ENCODE peak calls at places on chromosome 2, in nine cellular contexts. One of them, this sample, is unnamed.

GRCh38 chr2:85308951-85309555 is 18.7 kb downstream of the TGOLN2 start:
- DNase-seq in Calu3: peak
- DNase-seq in endothelial cell: no peak
- DNase-seq in NCI-H524: peak
- DNase-seq in activated T-cell treated with anti-CD3 and anti-CD28 coated beads, Interleukin-2, amount 50 U/mL, for 48 hours: no peak
- DNase-seq in SW 1271: no peak
- DNase-seq in germinal center: no peak
- DNase-seq in thyroid gland: peak
- DNase-seq in stimulated activated CD4-positive, alpha-beta T cell treated with anti-CD3 and anti-CD28 coated beads, Interleukin-1b, Interleukin-23, amount 100 ng/mL, for 1 hour: no peak
- DNase-seq in this sample: peak

GRCh38 chr2:238930216-238930615 is 82.3 kb downstream of the TWIST2 start:
- DNase-seq in NCI-H524: no peak
- DNase-seq in stimulated activated CD4-positive, alpha-beta T cell treated with anti-CD3 and anti-CD28 coated beads, Interleukin-1b, Interleukin-23, amount 100 ng/mL, for 1 hour: no peak
- DNase-seq in thyroid gland: no peak
- DNase-seq in Calu3: no peak
- DNase-seq in endothelial cell: no peak
- DNase-seq in germinal center: no peak
- DNase-seq in activated T-cell treated with anti-CD3 and anti-CD28 coated beads, Interleukin-2, amount 50 U/mL, for 48 hours: no peak
- DNase-seq in SW 1271: no peak
- DNase-seq in this sample: no peak

GRCh38 chr2:100017633-100018032 is 124.8 kb downstream of the AFF3 start:
- DNase-seq in stimulated activated CD4-positive, alpha-beta T cell treated with anti-CD3 and anti-CD28 coated beads, Interleukin-1b, Interleukin-23, amount 100 ng/mL, for 1 hour: no peak
- DNase-seq in NCI-H524: no peak
- DNase-seq in activated T-cell treated with anti-CD3 and anti-CD28 coated beads, Interleukin-2, amount 50 U/mL, for 48 hours: no peak
- DNase-seq in germinal center: no peak
- DNase-seq in SW 1271: no peak
- DNase-seq in thyroid gland: no peak
- DNase-seq in Calu3: no peak
- DNase-seq in endothelial cell: no peak
- DNase-seq in this sample: no peak

GRCh38 chr2:9772999-9773904 is 70.0 kb upstream of the TAF1B start:
- DNase-seq in germinal center: no peak
- DNase-seq in NCI-H524: peak
- DNase-seq in SW 1271: no peak
- DNase-seq in thyroid gland: no peak
- DNase-seq in Calu3: no peak
- DNase-seq in activated T-cell treated with anti-CD3 and anti-CD28 coated beads, Interleukin-2, amount 50 U/mL, for 48 hours: no peak
- DNase-seq in endothelial cell: no peak
- DNase-seq in stimulated activated CD4-positive, alpha-beta T cell treated with anti-CD3 and anti-CD28 coated beads, Interleukin-1b, Interleukin-23, amount 100 ng/mL, for 1 hour: no peak
- DNase-seq in this sample: no peak

GRCh38 chr2:84732897-84733778 is 147.7 kb downstream of the TRABD2A start:
- DNase-seq in SW 1271: no peak
- DNase-seq in stimulated activated CD4-positive, alpha-beta T cell treated with anti-CD3 and anti-CD28 coated beads, Interleukin-1b, Interleukin-23, amount 100 ng/mL, for 1 hour: no peak
- DNase-seq in NCI-H524: no peak
- DNase-seq in germinal center: no peak
- DNase-seq in Calu3: no peak
- DNase-seq in thyroid gland: no peak
- DNase-seq in endothelial cell: no peak
- DNase-seq in activated T-cell treated with anti-CD3 and anti-CD28 coated beads, Interleukin-2, amount 50 U/mL, for 48 hours: no peak
- DNase-seq in this sample: no peak

GRCh38 chr2:197486175-197486574 is 13.5 kb downstream of the HSPD1 start:
- DNase-seq in activated T-cell treated with anti-CD3 and anti-CD28 coated beads, Interleukin-2, amount 50 U/mL, for 48 hours: no peak
- DNase-seq in NCI-H524: no peak
- DNase-seq in thyroid gland: no peak
- DNase-seq in SW 1271: no peak
- DNase-seq in Calu3: no peak
- DNase-seq in germinal center: no peak
- DNase-seq in endothelial cell: no peak
- DNase-seq in stimulated activated CD4-positive, alpha-beta T cell treated with anti-CD3 and anti-CD28 coated beads, Interleukin-1b, Interleukin-23, amount 100 ng/mL, for 1 hour: no peak
- DNase-seq in this sample: no peak

GRCh38 chr2:189613650-189614420 is 33.2 kb upstream of the SLC40A1 start:
- DNase-seq in NCI-H524: peak
- DNase-seq in germinal center: no peak
- DNase-seq in stimulated activated CD4-positive, alpha-beta T cell treated with anti-CD3 and anti-CD28 coated beads, Interleukin-1b, Interleukin-23, amount 100 ng/mL, for 1 hour: no peak
- DNase-seq in SW 1271: no peak
- DNase-seq in activated T-cell treated with anti-CD3 and anti-CD28 coated beads, Interleukin-2, amount 50 U/mL, for 48 hours: no peak
- DNase-seq in Calu3: no peak
- DNase-seq in thyroid gland: peak
- DNase-seq in endothelial cell: peak
- DNase-seq in this sample: no peak

GRCh38 chr2:460861-461260 is 173.0 kb upstream of the ALKAL2 start:
- DNase-seq in activated T-cell treated with anti-CD3 and anti-CD28 coated beads, Interleukin-2, amount 50 U/mL, for 48 hours: peak
- DNase-seq in endothelial cell: no peak
- DNase-seq in thyroid gland: no peak
- DNase-seq in Calu3: no peak
- DNase-seq in SW 1271: no peak
- DNase-seq in stimulated activated CD4-positive, alpha-beta T cell treated with anti-CD3 and anti-CD28 coated beads, Interleukin-1b, Interleukin-23, amount 100 ng/mL, for 1 hour: no peak
- DNase-seq in NCI-H524: no peak
- DNase-seq in germinal center: no peak
- DNase-seq in this sample: no peak

GRCh38 chr2:241808051-241808450 is 942 bp upstream of the NEU4 start:
- DNase-seq in germinal center: no peak
- DNase-seq in activated T-cell treated with anti-CD3 and anti-CD28 coated beads, Interleukin-2, amount 50 U/mL, for 48 hours: no peak
- DNase-seq in SW 1271: no peak
- DNase-seq in thyroid gland: peak
- DNase-seq in Calu3: no peak
- DNase-seq in endothelial cell: peak
- DNase-seq in NCI-H524: no peak
- DNase-seq in stimulated activated CD4-positive, alpha-beta T cell treated with anti-CD3 and anti-CD28 coated beads, Interleukin-1b, Interleukin-23, amount 100 ng/mL, for 1 hour: no peak
- DNase-seq in this sample: no peak

GRCh38 chr2:46612675-46613074 is 133.3 kb downstream of the TMEM247 start:
- DNase-seq in Calu3: no peak
- DNase-seq in activated T-cell treated with anti-CD3 and anti-CD28 coated beads, Interleukin-2, amount 50 U/mL, for 48 hours: no peak
- DNase-seq in stimulated activated CD4-positive, alpha-beta T cell treated with anti-CD3 and anti-CD28 coated beads, Interleukin-1b, Interleukin-23, amount 100 ng/mL, for 1 hour: no peak
- DNase-seq in germinal center: no peak
- DNase-seq in endothelial cell: no peak
- DNase-seq in thyroid gland: no peak
- DNase-seq in NCI-H524: no peak
- DNase-seq in SW 1271: no peak
- DNase-seq in this sample: no peak

GRCh38 chr2:45882707-45883106 is 231.2 kb downstream of the PRKCE start:
- DNase-seq in endothelial cell: no peak
- DNase-seq in Calu3: no peak
- DNase-seq in SW 1271: no peak
- DNase-seq in NCI-H524: peak
- DNase-seq in stimulated activated CD4-positive, alpha-beta T cell treated with anti-CD3 and anti-CD28 coated beads, Interleukin-1b, Interleukin-23, amount 100 ng/mL, for 1 hour: no peak
- DNase-seq in thyroid gland: no peak
- DNase-seq in germinal center: no peak
- DNase-seq in activated T-cell treated with anti-CD3 and anti-CD28 coated beads, Interleukin-2, amount 50 U/mL, for 48 hours: no peak
- DNase-seq in this sample: no peak

GRCh38 chr2:109497447-109497846 is 116.3 kb downstream of the SEPTIN10 start:
- DNase-seq in thyroid gland: no peak
- DNase-seq in endothelial cell: no peak
- DNase-seq in germinal center: no peak
- DNase-seq in Calu3: no peak
- DNase-seq in stimulated activated CD4-positive, alpha-beta T cell treated with anti-CD3 and anti-CD28 coated beads, Interleukin-1b, Interleukin-23, amount 100 ng/mL, for 1 hour: no peak
- DNase-seq in NCI-H524: peak
- DNase-seq in activated T-cell treated with anti-CD3 and anti-CD28 coated beads, Interleukin-2, amount 50 U/mL, for 48 hours: no peak
- DNase-seq in SW 1271: no peak
- DNase-seq in this sample: no peak

GRCh38 chr2:47485751-47486300 is 82.9 kb downstream of the MSH2 start:
- DNase-seq in germinal center: no peak
- DNase-seq in NCI-H524: no peak
- DNase-seq in activated T-cell treated with anti-CD3 and anti-CD28 coated beads, Interleukin-2, amount 50 U/mL, for 48 hours: no peak
- DNase-seq in thyroid gland: no peak
- DNase-seq in endothelial cell: no peak
- DNase-seq in SW 1271: no peak
- DNase-seq in stimulated activated CD4-positive, alpha-beta T cell treated with anti-CD3 and anti-CD28 coated beads, Interleukin-1b, Interleukin-23, amount 100 ng/mL, for 1 hour: no peak
- DNase-seq in Calu3: no peak
- DNase-seq in this sample: no peak

GRCh38 chr2:79723830-79724229 is 211.0 kb downstream of the CTNNA2 start:
- DNase-seq in endothelial cell: no peak
- DNase-seq in NCI-H524: no peak
- DNase-seq in germinal center: no peak
- DNase-seq in Calu3: no peak
- DNase-seq in SW 1271: peak
- DNase-seq in activated T-cell treated with anti-CD3 and anti-CD28 coated beads, Interleukin-2, amount 50 U/mL, for 48 hours: no peak
- DNase-seq in thyroid gland: no peak
- DNase-seq in stimulated activated CD4-positive, alpha-beta T cell treated with anti-CD3 and anti-CD28 coated beads, Interleukin-1b, Interleukin-23, amount 100 ng/mL, for 1 hour: no peak
- DNase-seq in this sample: no peak

GRCh38 chr2:46794693-46795317 is 120.8 kb downstream of the MCFD2 start:
- DNase-seq in activated T-cell treated with anti-CD3 and anti-CD28 coated beads, Interleukin-2, amount 50 U/mL, for 48 hours: no peak
- DNase-seq in stimulated activated CD4-positive, alpha-beta T cell treated with anti-CD3 and anti-CD28 coated beads, Interleukin-1b, Interleukin-23, amount 100 ng/mL, for 1 hour: no peak
- DNase-seq in germinal center: no peak
- DNase-seq in thyroid gland: no peak
- DNase-seq in SW 1271: no peak
- DNase-seq in NCI-H524: no peak
- DNase-seq in Calu3: no peak
- DNase-seq in endothelial cell: no peak
- DNase-seq in this sample: no peak

GRCh38 chr2:152552868-152553267 is 164.4 kb downstream of the PRPF40A start:
- DNase-seq in thyroid gland: no peak
- DNase-seq in endothelial cell: no peak
- DNase-seq in germinal center: no peak
- DNase-seq in activated T-cell treated with anti-CD3 and anti-CD28 coated beads, Interleukin-2, amount 50 U/mL, for 48 hours: no peak
- DNase-seq in NCI-H524: no peak
- DNase-seq in SW 1271: no peak
- DNase-seq in stimulated activated CD4-positive, alpha-beta T cell treated with anti-CD3 and anti-CD28 coated beads, Interleukin-1b, Interleukin-23, amount 100 ng/mL, for 1 hour: no peak
- DNase-seq in Calu3: no peak
- DNase-seq in this sample: no peak

GRCh38 chr2:16140771-16141640 is 200.7 kb downstream of the MYCN start:
- DNase-seq in SW 1271: no peak
- DNase-seq in activated T-cell treated with anti-CD3 and anti-CD28 coated beads, Interleukin-2, amount 50 U/mL, for 48 hours: no peak
- DNase-seq in NCI-H524: no peak
- DNase-seq in germinal center: no peak
- DNase-seq in endothelial cell: no peak
- DNase-seq in stimulated activated CD4-positive, alpha-beta T cell treated with anti-CD3 and anti-CD28 coated beads, Interleukin-1b, Interleukin-23, amount 100 ng/mL, for 1 hour: no peak
- DNase-seq in Calu3: no peak
- DNase-seq in thyroid gland: no peak
- DNase-seq in this sample: no peak

GRCh38 chr2:235642446-235643107 is 148.7 kb downstream of the AGAP1 start:
- DNase-seq in stimulated activated CD4-positive, alpha-beta T cell treated with anti-CD3 and anti-CD28 coated beads, Interleukin-1b, Interleukin-23, amount 100 ng/mL, for 1 hour: no peak
- DNase-seq in endothelial cell: no peak
- DNase-seq in SW 1271: no peak
- DNase-seq in germinal center: no peak
- DNase-seq in thyroid gland: no peak
- DNase-seq in Calu3: no peak
- DNase-seq in NCI-H524: peak
- DNase-seq in activated T-cell treated with anti-CD3 and anti-CD28 coated beads, Interleukin-2, amount 50 U/mL, for 48 hours: no peak
- DNase-seq in this sample: no peak

GRCh38 chr2:15894459-15895144 is 45.7 kb upstream of the MYCN start:
- DNase-seq in endothelial cell: no peak
- DNase-seq in germinal center: no peak
- DNase-seq in NCI-H524: no peak
- DNase-seq in thyroid gland: no peak
- DNase-seq in SW 1271: no peak
- DNase-seq in stimulated activated CD4-positive, alpha-beta T cell treated with anti-CD3 and anti-CD28 coated beads, Interleukin-1b, Interleukin-23, amount 100 ng/mL, for 1 hour: no peak
- DNase-seq in activated T-cell treated with anti-CD3 and anti-CD28 coated beads, Interleukin-2, amount 50 U/mL, for 48 hours: no peak
- DNase-seq in Calu3: no peak
- DNase-seq in this sample: no peak

GRCh38 chr2:108449410-108450200 is 599 bp downstream of the GCC2 start:
- DNase-seq in germinal center: peak
- DNase-seq in NCI-H524: peak
- DNase-seq in SW 1271: peak
- DNase-seq in stimulated activated CD4-positive, alpha-beta T cell treated with anti-CD3 and anti-CD28 coated beads, Interleukin-1b, Interleukin-23, amount 100 ng/mL, for 1 hour: peak
- DNase-seq in Calu3: peak
- DNase-seq in activated T-cell treated with anti-CD3 and anti-CD28 coated beads, Interleukin-2, amount 50 U/mL, for 48 hours: no peak
- DNase-seq in endothelial cell: no peak
- DNase-seq in thyroid gland: peak
- DNase-seq in this sample: no peak

GRCh38 chr2:112920923-112921532 is 10.1 kb downstream of the IL37 start:
- DNase-seq in Calu3: peak
- DNase-seq in thyroid gland: no peak
- DNase-seq in germinal center: no peak
- DNase-seq in NCI-H524: no peak
- DNase-seq in activated T-cell treated with anti-CD3 and anti-CD28 coated beads, Interleukin-2, amount 50 U/mL, for 48 hours: no peak
- DNase-seq in endothelial cell: no peak
- DNase-seq in stimulated activated CD4-positive, alpha-beta T cell treated with anti-CD3 and anti-CD28 coated beads, Interleukin-1b, Interleukin-23, amount 100 ng/mL, for 1 hour: no peak
- DNase-seq in SW 1271: no peak
- DNase-seq in this sample: no peak

GRCh38 chr2:31208240-31208639 is 9.1 kb downstream of the CAPN14 start:
- DNase-seq in Calu3: no peak
- DNase-seq in activated T-cell treated with anti-CD3 and anti-CD28 coated beads, Interleukin-2, amount 50 U/mL, for 48 hours: no peak
- DNase-seq in endothelial cell: no peak
- DNase-seq in stimulated activated CD4-positive, alpha-beta T cell treated with anti-CD3 and anti-CD28 coated beads, Interleukin-1b, Interleukin-23, amount 100 ng/mL, for 1 hour: no peak
- DNase-seq in germinal center: no peak
- DNase-seq in SW 1271: no peak
- DNase-seq in thyroid gland: no peak
- DNase-seq in NCI-H524: no peak
- DNase-seq in this sample: no peak

GRCh38 chr2:9258953-9259399 is 52.4 kb downstream of the ASAP2 start:
- DNase-seq in endothelial cell: no peak
- DNase-seq in NCI-H524: no peak
- DNase-seq in thyroid gland: no peak
- DNase-seq in germinal center: no peak
- DNase-seq in stimulated activated CD4-positive, alpha-beta T cell treated with anti-CD3 and anti-CD28 coated beads, Interleukin-1b, Interleukin-23, amount 100 ng/mL, for 1 hour: no peak
- DNase-seq in activated T-cell treated with anti-CD3 and anti-CD28 coated beads, Interleukin-2, amount 50 U/mL, for 48 hours: no peak
- DNase-seq in Calu3: no peak
- DNase-seq in SW 1271: no peak
- DNase-seq in this sample: no peak

GRCh38 chr2:238160206-238161129 is 1.7 kb downstream of the ERFE start:
- DNase-seq in activated T-cell treated with anti-CD3 and anti-CD28 coated beads, Interleukin-2, amount 50 U/mL, for 48 hours: no peak
- DNase-seq in SW 1271: no peak
- DNase-seq in NCI-H524: peak
- DNase-seq in endothelial cell: no peak
- DNase-seq in Calu3: peak
- DNase-seq in germinal center: peak
- DNase-seq in stimulated activated CD4-positive, alpha-beta T cell treated with anti-CD3 and anti-CD28 coated beads, Interleukin-1b, Interleukin-23, amount 100 ng/mL, for 1 hour: no peak
- DNase-seq in thyroid gland: peak
- DNase-seq in this sample: no peak

This sample was measured in COR-L47.